ENCODE peak calls at places on chromosomes 12 and 14, in six cellular contexts. D, O, J, G, Z and T are unnamed samples.

GRCh38 chr14:63614964-63615363 is 26.7 kb downstream of the WDR89 start:
- DNase-seq in O (peak; percentile 38), J (no peak), Z (no peak), D (no peak), G (no peak), T (no peak)

GRCh38 chr12:64884164-64884542 is 59.7 kb downstream of the TBC1D30 start:
- DNase-seq in J (no peak), O (no peak), Z (no peak), G (no peak), D (no peak), T (no peak)

GRCh38 chr12:131245564-131246355 is 292.1 kb downstream of the ADGRD1 start:
- DNase-seq in D (no peak), G (no peak), J (no peak), Z (no peak), O (no peak), T (no peak)

GRCh38 chr14:79325071-79325470 is 886.2 kb downstream of the DIO2 start:
- DNase-seq in G (no peak), D (no peak), O (peak; percentile 71), Z (no peak), J (no peak), T (no peak)

GRCh38 chr14:90556050-90556477 is 159.2 kb downstream of the CALM1 start:
- DNase-seq in D (no peak), O (no peak), J (peak; percentile 64), Z (peak; percentile 70), G (no peak), T (no peak)

GRCh38 chr14:87901196-87901595 is 91.8 kb downstream of the GALC start:
- DNase-seq in Z (peak; percentile 13), O (no peak), D (no peak), G (no peak), J (no peak), T (peak; percentile 3)

GRCh38 chr14:72714094-72714493 is 179.8 kb downstream of the DPF3 start:
- DNase-seq in D (peak; percentile 46), G (peak; percentile 48), O (no peak), J (no peak), Z (no peak), T (no peak)

GRCh38 chr12:130650131-130650530 is 66.0 kb downstream of the RIMBP2 start:
- DNase-seq in O (no peak), G (no peak), J (peak; percentile 55), Z (no peak), D (no peak), T (no peak)

GRCh38 chr14:55099741-55100140 is 29.3 kb upstream of the LGALS3 start:
- DNase-seq in Z (no peak), G (no peak), J (no peak), D (no peak), O (no peak), T (no peak)

GRCh38 chr14:81269100-81269978 is 48.6 kb upstream of the GTF2A1 start:
- DNase-seq in G (no peak), D (no peak), J (peak; percentile 74), Z (peak; percentile 17), O (peak; percentile 90), T (peak; percentile 68)

GRCh38 chr14:60356921-60357550 is 108.0 kb downstream of the PPM1A start:
- DNase-seq in D (no peak), Z (no peak), G (no peak), O (no peak), J (peak; percentile 55), T (peak; percentile 1)

GRCh38 chr14:60353410-60353809 is 104.4 kb downstream of the PPM1A start:
- DNase-seq in Z (no peak), G (no peak), D (no peak), J (no peak), O (no peak), T (no peak)

GRCh38 chr14:60363275-60363674 is 114.3 kb downstream of the PPM1A start:
- DNase-seq in D (no peak), J (no peak), O (peak; percentile 96), Z (no peak), G (no peak), T (no peak)

GRCh38 chr14:60355768-60356167 is 106.7 kb downstream of the PPM1A start:
- DNase-seq in G (no peak), J (no peak), O (no peak), D (no peak), Z (no peak), T (no peak)

DNA sequence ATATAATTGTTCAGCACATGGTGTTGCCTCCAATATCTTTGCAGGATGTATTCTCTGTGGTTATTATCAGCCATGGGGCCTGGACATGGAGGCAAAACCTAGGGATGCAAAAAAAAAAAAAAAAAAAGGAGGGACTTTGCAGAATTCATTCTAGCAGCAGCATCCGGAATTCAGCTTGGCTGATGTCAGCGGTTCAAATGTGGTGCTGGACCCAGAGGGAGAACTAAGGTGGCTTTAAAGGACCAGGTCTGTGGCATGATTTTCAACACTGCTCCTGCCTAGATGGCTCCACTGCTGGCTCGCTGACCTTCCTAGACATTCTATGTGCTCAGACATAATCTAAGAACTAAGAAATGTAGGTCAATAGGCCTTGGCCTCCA is 108.5 kb downstream of the PPM1A start:
- DNase-seq in G (no peak), D (no peak), Z (no peak), O (no peak), J (peak; percentile 11), T (no peak)
- H3K27ac ChIP-seq in G (no peak overlapping the region), D (no peak overlapping the region), Z (no peak overlapping the region), O (no peak overlapping the region), J (peak overlapping the region; percentile 95), T (no peak overlapping the region)

GRCh38 chr12:46443594-46444263 is 71.2 kb upstream of the SLC38A2 start:
- DNase-seq in O (peak; percentile 12), J (no peak), G (no peak), Z (no peak), D (no peak), T (no peak)

GRCh38 chr12:46446645-46447044 is 74.1 kb upstream of the SLC38A2 start:
- DNase-seq in O (peak; percentile 42), G (no peak), J (no peak), Z (no peak), D (no peak), T (peak; percentile 28)

GRCh38 chr12:46445551-46446235 is 73.1 kb upstream of the SLC38A2 start:
- DNase-seq in Z (no peak), J (no peak), D (no peak), O (peak; percentile 71), G (no peak), T (no peak)

GRCh38 chr12:46442723-46443122 is 70.2 kb upstream of the SLC38A2 start:
- DNase-seq in G (no peak), O (peak; percentile 92), J (no peak), D (no peak), Z (peak; percentile 24), T (no peak)

GRCh38 chr12:46445093-46445492 is 72.5 kb upstream of the SLC38A2 start:
- DNase-seq in O (no peak), J (no peak), D (no peak), Z (no peak), G (no peak), T (no peak)
- H3K27ac ChIP-seq in O (peak overlapping the region; percentile 76), J (no peak overlapping the region), D (no peak overlapping the region), Z (peak overlapping the region; percentile 2), G (no peak overlapping the region), T (no peak overlapping the region)

GRCh38 chr12:93784339-93785086 is 107.3 kb downstream of the CRADD start:
- DNase-seq in G (no peak), J (peak; percentile 44), O (peak; percentile 79), D (no peak), Z (peak; percentile 79), T (peak; percentile 30)

GRCh38 chr12:93785262-93786010 is 108.3 kb downstream of the CRADD start:
- DNase-seq in Z (peak; percentile 84), J (no peak), O (peak; percentile 98), D (peak; percentile 9), G (no peak), T (peak; percentile 94)

GRCh38 chr12:93782854-93783253 is 105.7 kb downstream of the CRADD start:
- DNase-seq in G (no peak), D (no peak), Z (no peak), O (peak; percentile 20), J (no peak), T (no peak)

GRCh38 chr12:93786669-93787397 is 109.7 kb downstream of the CRADD start:
- DNase-seq in D (no peak), G (no peak), Z (no peak), O (peak; percentile 75), J (no peak), T (no peak)

GRCh38 chr12:93783827-93784226 is 106.7 kb downstream of the CRADD start:
- DNase-seq in D (peak; percentile 11), O (no peak), G (no peak), Z (peak; percentile 26), J (peak; percentile 39), T (no peak)
- H3K27ac ChIP-seq in D (no peak overlapping the region), O (peak overlapping the region; percentile 96), G (peak overlapping the region; percentile 77), Z (peak overlapping the region; percentile 87), J (peak overlapping the region; percentile 94), T (peak overlapping the region; percentile 50)

DNA sequence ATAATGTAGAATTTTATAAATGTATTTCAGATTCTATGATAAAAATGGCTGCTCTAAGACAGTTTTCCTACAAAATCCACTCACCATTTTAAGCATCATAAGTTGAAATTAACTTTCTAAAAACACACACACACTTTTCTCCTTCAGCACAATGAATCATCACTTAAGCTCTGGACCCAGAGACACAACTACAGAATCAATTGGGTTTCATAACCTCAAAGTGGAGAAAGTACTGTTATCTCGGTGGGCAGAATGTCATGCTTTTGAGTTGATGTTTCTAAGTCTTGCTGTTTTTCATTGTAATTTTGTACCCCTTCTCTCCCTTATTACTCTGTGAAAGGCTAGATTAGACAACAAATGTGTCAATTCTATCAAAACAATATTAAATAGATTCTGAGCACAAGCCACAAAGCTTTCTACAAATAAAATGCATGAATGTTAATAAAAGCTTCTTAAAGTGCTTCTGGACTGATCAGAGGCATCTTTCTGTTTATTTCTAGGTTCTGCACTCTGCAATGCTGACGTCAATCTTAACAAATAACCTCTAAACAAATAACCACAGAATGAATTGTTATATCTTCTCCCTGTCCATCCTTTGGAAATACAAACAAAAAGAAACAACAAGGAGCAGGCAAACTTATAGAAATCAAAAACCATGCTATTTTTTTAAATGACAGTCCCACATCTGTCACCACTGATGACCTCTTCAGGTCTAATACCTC is 8.2 kb downstream of the IPO8 start:
- DNase-seq in J (no peak), O (no peak), Z (no peak), D (no peak), G (no peak), T (peak; percentile 55)
- H3K27ac ChIP-seq in J (no peak overlapping the region), O (no peak overlapping the region), Z (no peak overlapping the region), D (no peak overlapping the region), G (no peak overlapping the region), T (no peak overlapping the region)

GRCh38 chr12:122867701-122868461 is 28.0 kb downstream of the VPS37B start:
- DNase-seq in D (no peak), J (peak; percentile 60), G (peak; percentile 64), Z (peak; percentile 90), O (peak; percentile 43), T (no peak)
- H3K27ac ChIP-seq in D (no peak overlapping the region), J (peak overlapping the region; percentile 55), G (peak overlapping the region; percentile 11), Z (peak overlapping the region; percentile 78), O (no peak overlapping the region), T (peak overlapping the region; percentile 28)